ENCODE peak calls at places on chromosomes 4 and X, in nine cellular contexts. One of them, this sample, is unnamed.
A peak's percentile ranks its signal among the peaks of the same experiment; 100 is the strongest.

GRCh38 chr4:10281996-10282395 is 165.4 kb upstream of the WDR1 start:
- DNase-seq in endothelial cell: no peak
- DNase-seq in Calu3: no peak
- DNase-seq in foreskin fibroblast: no peak
- DNase-seq in choroid plexus epithelial cell: peak; percentile 5
- DNase-seq in nephron progenitor cell: no peak
- DNase-seq in OCI-LY7: no peak
- DNase-seq in colonic mucosa: no peak
- DNase-seq in glutamatergic neuron: no peak
- DNase-seq in this sample: no peak

GRCh38 chrX:115362334-115363095 is 73.0 kb downstream of the LUZP4 start:
- DNase-seq in foreskin fibroblast: no peak
- DNase-seq in colonic mucosa: no peak
- DNase-seq in endothelial cell: no peak
- DNase-seq in glutamatergic neuron: no peak
- DNase-seq in OCI-LY7: no peak
- DNase-seq in Calu3: no peak
- DNase-seq in nephron progenitor cell: no peak
- DNase-seq in choroid plexus epithelial cell: peak; percentile 66
- DNase-seq in this sample: no peak

GRCh38 chr4:38046735-38047487 is 86.7 kb downstream of the PTTG2 start:
- DNase-seq in nephron progenitor cell: peak; percentile 54
- DNase-seq in foreskin fibroblast: peak; percentile 68
- DNase-seq in glutamatergic neuron: no peak
- DNase-seq in colonic mucosa: no peak
- DNase-seq in choroid plexus epithelial cell: peak; percentile 65
- DNase-seq in OCI-LY7: no peak
- DNase-seq in Calu3: no peak
- DNase-seq in endothelial cell: no peak
- DNase-seq in this sample: no peak

GRCh38 chrX:150032742-150033141 is 94.5 kb upstream of the EOLA2 start:
- DNase-seq in nephron progenitor cell: no peak
- DNase-seq in endothelial cell: no peak
- DNase-seq in glutamatergic neuron: no peak
- DNase-seq in Calu3: peak; percentile 24
- DNase-seq in OCI-LY7: no peak
- DNase-seq in foreskin fibroblast: peak; percentile 84
- DNase-seq in choroid plexus epithelial cell: peak; percentile 79
- DNase-seq in colonic mucosa: no peak
- DNase-seq in this sample: no peak

GRCh38 chrX:118652717-118653116 is 74.7 kb upstream of the IL13RA1 start:
- DNase-seq in glutamatergic neuron: no peak
- DNase-seq in Calu3: peak; percentile 5
- DNase-seq in endothelial cell: no peak
- DNase-seq in choroid plexus epithelial cell: no peak
- DNase-seq in nephron progenitor cell: no peak
- DNase-seq in colonic mucosa: no peak
- DNase-seq in foreskin fibroblast: peak; percentile 67
- DNase-seq in OCI-LY7: no peak
- DNase-seq in this sample: no peak

GRCh38 chr4:149952101-149952500 is 126.1 kb upstream of the DCLK2 start:
- DNase-seq in choroid plexus epithelial cell: no peak
- DNase-seq in OCI-LY7: no peak
- DNase-seq in endothelial cell: no peak
- DNase-seq in nephron progenitor cell: no peak
- DNase-seq in glutamatergic neuron: no peak
- DNase-seq in Calu3: no peak
- DNase-seq in colonic mucosa: no peak
- DNase-seq in foreskin fibroblast: no peak
- DNase-seq in this sample: no peak

GRCh38 chrX:39337461-39337860 is 536.2 kb downstream of the MID1IP1 start:
- DNase-seq in nephron progenitor cell: no peak
- DNase-seq in endothelial cell: no peak
- DNase-seq in foreskin fibroblast: no peak
- DNase-seq in choroid plexus epithelial cell: no peak
- DNase-seq in glutamatergic neuron: no peak
- DNase-seq in Calu3: no peak
- DNase-seq in colonic mucosa: no peak
- DNase-seq in OCI-LY7: no peak
- DNase-seq in this sample: no peak

GRCh38 chr4:6452897-6453687 is 19.3 kb downstream of the PPP2R2C start:
- DNase-seq in glutamatergic neuron: no peak
- DNase-seq in OCI-LY7: no peak
- DNase-seq in choroid plexus epithelial cell: no peak
- DNase-seq in foreskin fibroblast: no peak
- DNase-seq in Calu3: no peak
- DNase-seq in colonic mucosa: no peak
- DNase-seq in endothelial cell: no peak
- DNase-seq in nephron progenitor cell: no peak
- DNase-seq in this sample: no peak

GRCh38 chr4:140427104-140427918 is at the start of gene CLGN:
- DNase-seq in nephron progenitor cell: peak; percentile 95
- DNase-seq in Calu3: peak; percentile 78
- DNase-seq in colonic mucosa: peak; percentile 70
- DNase-seq in endothelial cell: peak; percentile 95
- DNase-seq in glutamatergic neuron: peak; percentile 97
- DNase-seq in foreskin fibroblast: peak; percentile 72
- DNase-seq in OCI-LY7: peak; percentile 82
- DNase-seq in choroid plexus epithelial cell: peak; percentile 34
- DNase-seq in this sample: peak; percentile 89

GRCh38 chr4:140427919-140428471 is 547 bp upstream of the CLGN start:
- DNase-seq in Calu3: no peak
- DNase-seq in nephron progenitor cell: no peak
- DNase-seq in glutamatergic neuron: no peak
- DNase-seq in colonic mucosa: no peak
- DNase-seq in foreskin fibroblast: peak; percentile 23
- DNase-seq in endothelial cell: no peak
- DNase-seq in OCI-LY7: peak; percentile 8
- DNase-seq in choroid plexus epithelial cell: no peak
- DNase-seq in this sample: no peak

GRCh38 chr4:140423106-140423505 is 4.3 kb downstream of the CLGN start:
- DNase-seq in nephron progenitor cell: no peak
- DNase-seq in endothelial cell: no peak
- DNase-seq in glutamatergic neuron: no peak
- DNase-seq in choroid plexus epithelial cell: peak; percentile 4
- DNase-seq in foreskin fibroblast: peak; percentile 25
- DNase-seq in OCI-LY7: no peak
- DNase-seq in Calu3: no peak
- DNase-seq in colonic mucosa: no peak
- DNase-seq in this sample: no peak

DNA sequence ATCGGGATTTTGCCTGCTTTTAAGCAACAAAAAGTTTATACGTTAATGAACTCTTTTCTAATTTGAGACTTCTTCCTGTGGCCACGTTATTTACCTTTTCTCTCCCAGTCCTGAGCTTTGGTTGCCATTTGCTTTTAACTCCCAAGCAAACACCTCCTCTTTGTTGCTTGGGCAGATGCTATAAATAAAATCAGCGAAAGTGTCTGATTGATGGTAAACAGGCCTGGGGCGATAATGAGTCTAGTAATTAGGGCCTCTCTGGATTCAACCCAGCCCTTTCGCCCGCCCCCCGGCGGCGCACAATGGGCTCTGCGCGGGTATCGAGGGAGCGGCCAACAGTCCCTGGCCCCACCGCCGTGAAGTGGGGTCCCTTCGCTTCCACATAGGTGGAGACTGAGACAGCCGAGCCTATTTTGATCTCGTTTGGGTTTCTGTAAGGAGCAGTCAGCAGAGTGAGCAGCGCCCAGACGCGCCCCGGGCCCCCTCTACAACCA is 791 bp downstream of the CLGN start:
- DNase-seq in OCI-LY7: peak; percentile 19
- DNase-seq in nephron progenitor cell: peak; percentile 55
- DNase-seq in choroid plexus epithelial cell: no peak
- DNase-seq in endothelial cell: peak; percentile 40
- DNase-seq in colonic mucosa: no peak
- DNase-seq in glutamatergic neuron: peak; percentile 70
- DNase-seq in Calu3: peak; percentile 16
- DNase-seq in foreskin fibroblast: no peak
- DNase-seq in this sample: no peak
- TF ChIP-seq CTCF in OCI-LY7: peak; percentile 12
- TF ChIP-seq CTCF in nephron progenitor cell: no peak
- TF ChIP-seq CTCF in choroid plexus epithelial cell: no peak
- TF ChIP-seq CTCF in endothelial cell: no peak
- TF ChIP-seq CTCF in colonic mucosa: no peak
- TF ChIP-seq CTCF in glutamatergic neuron: no peak
- TF ChIP-seq CTCF in Calu3: no peak
- TF ChIP-seq CTCF in foreskin fibroblast: no peak
- TF ChIP-seq CTCF in this sample: no peak

GRCh38 chr4:148053298-148054003 is 321.6 kb downstream of the ARHGAP10 start:
- DNase-seq in colonic mucosa: no peak
- DNase-seq in glutamatergic neuron: no peak
- DNase-seq in Calu3: no peak
- DNase-seq in endothelial cell: no peak
- DNase-seq in choroid plexus epithelial cell: no peak
- DNase-seq in OCI-LY7: peak; percentile 52
- DNase-seq in foreskin fibroblast: no peak
- DNase-seq in nephron progenitor cell: no peak
- DNase-seq in this sample: no peak

GRCh38 chr4:148055844-148056243 is 324.0 kb downstream of the ARHGAP10 start:
- DNase-seq in choroid plexus epithelial cell: no peak
- DNase-seq in colonic mucosa: no peak
- DNase-seq in OCI-LY7: no peak
- DNase-seq in Calu3: no peak
- DNase-seq in endothelial cell: no peak
- DNase-seq in nephron progenitor cell: no peak
- DNase-seq in glutamatergic neuron: no peak
- DNase-seq in foreskin fibroblast: no peak
- DNase-seq in this sample: no peak

GRCh38 chr4:148056879-148057278 is 325.0 kb downstream of the ARHGAP10 start:
- DNase-seq in colonic mucosa: peak; percentile 58
- DNase-seq in OCI-LY7: peak; percentile 94
- DNase-seq in Calu3: peak; percentile 28
- DNase-seq in choroid plexus epithelial cell: peak; percentile 69
- DNase-seq in foreskin fibroblast: peak; percentile 65
- DNase-seq in endothelial cell: no peak
- DNase-seq in glutamatergic neuron: no peak
- DNase-seq in nephron progenitor cell: no peak
- DNase-seq in this sample: no peak

GRCh38 chr4:148052448-148052847 is 320.6 kb downstream of the ARHGAP10 start:
- DNase-seq in foreskin fibroblast: no peak
- DNase-seq in nephron progenitor cell: no peak
- DNase-seq in Calu3: no peak
- DNase-seq in colonic mucosa: no peak
- DNase-seq in endothelial cell: no peak
- DNase-seq in choroid plexus epithelial cell: peak; percentile 36
- DNase-seq in OCI-LY7: peak; percentile 46
- DNase-seq in glutamatergic neuron: no peak
- DNase-seq in this sample: no peak

DNA sequence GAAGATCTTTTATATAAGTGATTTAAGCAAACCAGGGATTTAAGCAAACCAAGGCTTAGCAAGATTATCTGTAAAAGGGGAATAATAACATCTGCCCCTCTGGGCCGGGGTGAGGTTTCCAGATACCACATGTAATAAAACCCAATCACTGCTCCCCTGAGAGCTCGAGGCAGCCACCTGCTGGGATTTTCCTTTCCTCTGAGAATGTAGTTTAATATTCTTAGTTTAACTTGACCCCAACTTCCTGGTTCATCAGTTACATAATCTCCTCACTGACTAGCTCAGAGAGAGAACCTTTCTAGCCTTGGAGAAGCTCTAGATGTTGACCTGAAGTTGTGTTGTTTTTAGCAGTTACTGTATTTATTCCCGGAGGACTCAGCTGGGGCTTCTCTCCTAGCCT is 322.4 kb downstream of the ARHGAP10 start:
- DNase-seq in OCI-LY7: peak; percentile 62
- DNase-seq in foreskin fibroblast: no peak
- DNase-seq in colonic mucosa: peak; percentile 33
- DNase-seq in choroid plexus epithelial cell: peak; percentile 70
- DNase-seq in Calu3: peak; percentile 12
- DNase-seq in nephron progenitor cell: no peak
- DNase-seq in glutamatergic neuron: no peak
- DNase-seq in endothelial cell: no peak
- DNase-seq in this sample: no peak
- TF ChIP-seq CTCF in OCI-LY7: peak; percentile 22
- TF ChIP-seq CTCF in foreskin fibroblast: no peak
- TF ChIP-seq CTCF in colonic mucosa: no peak
- TF ChIP-seq CTCF in choroid plexus epithelial cell: peak; percentile 19
- TF ChIP-seq CTCF in Calu3: no peak
- TF ChIP-seq CTCF in nephron progenitor cell: no peak
- TF ChIP-seq CTCF in glutamatergic neuron: no peak
- TF ChIP-seq CTCF in endothelial cell: no peak
- TF ChIP-seq CTCF in this sample: no peak

GRCh38 chrX:14347523-14347922 is 181.8 kb upstream of the GLRA2 start:
- DNase-seq in nephron progenitor cell: no peak
- DNase-seq in Calu3: no peak
- DNase-seq in endothelial cell: no peak
- DNase-seq in glutamatergic neuron: no peak
- DNase-seq in choroid plexus epithelial cell: no peak
- DNase-seq in colonic mucosa: no peak
- DNase-seq in OCI-LY7: no peak
- DNase-seq in foreskin fibroblast: no peak
- DNase-seq in this sample: no peak

GRCh38 chrX:14344172-14344940 is 185.0 kb upstream of the GLRA2 start:
- DNase-seq in colonic mucosa: no peak
- DNase-seq in glutamatergic neuron: no peak
- DNase-seq in OCI-LY7: no peak
- DNase-seq in Calu3: no peak
- DNase-seq in choroid plexus epithelial cell: no peak
- DNase-seq in endothelial cell: no peak
- DNase-seq in nephron progenitor cell: no peak
- DNase-seq in foreskin fibroblast: no peak
- DNase-seq in this sample: no peak
- TF ChIP-seq CTCF in colonic mucosa: no peak
- TF ChIP-seq CTCF in glutamatergic neuron: peak; percentile 14
- TF ChIP-seq CTCF in OCI-LY7: peak; percentile 50
- TF ChIP-seq CTCF in Calu3: no peak
- TF ChIP-seq CTCF in choroid plexus epithelial cell: no peak
- TF ChIP-seq CTCF in endothelial cell: peak; percentile 20
- TF ChIP-seq CTCF in nephron progenitor cell: no peak
- TF ChIP-seq CTCF in foreskin fibroblast: no peak
- TF ChIP-seq CTCF in this sample: peak; percentile 39

GRCh38 chrX:30943984-30944383 is 54.9 kb upstream of the TAB3 start:
- DNase-seq in nephron progenitor cell: no peak
- DNase-seq in foreskin fibroblast: no peak
- DNase-seq in colonic mucosa: no peak
- DNase-seq in endothelial cell: no peak
- DNase-seq in glutamatergic neuron: no peak
- DNase-seq in choroid plexus epithelial cell: no peak
- DNase-seq in OCI-LY7: no peak
- DNase-seq in Calu3: no peak
- DNase-seq in this sample: no peak

GRCh38 chrX:30950391-30950790 is 61.3 kb upstream of the TAB3 start:
- DNase-seq in choroid plexus epithelial cell: no peak
- DNase-seq in Calu3: no peak
- DNase-seq in endothelial cell: no peak
- DNase-seq in OCI-LY7: no peak
- DNase-seq in foreskin fibroblast: no peak
- DNase-seq in colonic mucosa: no peak
- DNase-seq in nephron progenitor cell: no peak
- DNase-seq in glutamatergic neuron: no peak
- DNase-seq in this sample: no peak

GRCh38 chrX:30951003-30951402 is 61.9 kb upstream of the TAB3 start:
- DNase-seq in glutamatergic neuron: no peak
- DNase-seq in colonic mucosa: no peak
- DNase-seq in Calu3: no peak
- DNase-seq in endothelial cell: no peak
- DNase-seq in choroid plexus epithelial cell: no peak
- DNase-seq in foreskin fibroblast: no peak
- DNase-seq in nephron progenitor cell: no peak
- DNase-seq in OCI-LY7: no peak
- DNase-seq in this sample: no peak

GRCh38 chrX:30948626-30949025 is 59.6 kb upstream of the TAB3 start:
- DNase-seq in endothelial cell: no peak
- DNase-seq in choroid plexus epithelial cell: no peak
- DNase-seq in OCI-LY7: no peak
- DNase-seq in colonic mucosa: no peak
- DNase-seq in Calu3: no peak
- DNase-seq in foreskin fibroblast: no peak
- DNase-seq in glutamatergic neuron: no peak
- DNase-seq in nephron progenitor cell: no peak
- DNase-seq in this sample: no peak

DNA sequence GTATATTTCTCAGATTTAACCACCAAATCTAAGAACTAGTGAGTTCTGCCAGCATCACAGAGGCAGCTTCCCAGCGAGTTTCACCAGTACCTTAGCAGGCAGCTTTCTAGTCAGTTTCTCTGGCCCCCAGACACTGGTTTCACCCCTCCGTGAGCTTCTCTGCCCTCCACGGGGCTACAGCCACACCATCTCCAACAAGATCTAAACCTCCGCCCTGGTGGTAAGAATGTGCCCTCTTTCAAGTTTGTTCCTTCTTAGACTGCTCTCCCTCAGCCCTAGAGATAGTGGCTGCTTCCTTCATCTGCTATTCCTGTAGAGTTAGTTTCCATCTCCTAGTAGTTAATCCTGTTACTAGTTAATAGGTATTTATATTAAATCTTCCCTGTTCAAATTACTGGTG is 60.5 kb upstream of the TAB3 start:
- DNase-seq in OCI-LY7: no peak
- DNase-seq in foreskin fibroblast: no peak
- DNase-seq in Calu3: peak; percentile 8
- DNase-seq in glutamatergic neuron: no peak
- DNase-seq in nephron progenitor cell: no peak
- DNase-seq in choroid plexus epithelial cell: no peak
- DNase-seq in endothelial cell: no peak
- DNase-seq in colonic mucosa: no peak
- DNase-seq in this sample: no peak
- TF ChIP-seq CTCF in OCI-LY7: no peak
- TF ChIP-seq CTCF in foreskin fibroblast: no peak
- TF ChIP-seq CTCF in Calu3: no peak
- TF ChIP-seq CTCF in glutamatergic neuron: no peak
- TF ChIP-seq CTCF in nephron progenitor cell: no peak
- TF ChIP-seq CTCF in choroid plexus epithelial cell: no peak
- TF ChIP-seq CTCF in endothelial cell: no peak
- TF ChIP-seq CTCF in colonic mucosa: no peak
- TF ChIP-seq CTCF in this sample: no peak

This sample was measured in chondrocyte.